ENCODE peak calls at places on chromosomes 13 and 19, in four cellular contexts. X is tibial nerve, E is stomach, H is colonic mucosa. R is an unnamed sample. For H3K4me1, the result is how much of the 10 kb centered on the place peaks cover.

GRCh38 chr13:67402546-67402945 is 172.4 kb upstream of the PCDH9 start:
- DNase-seq in H (no peak), E (no peak), X (no peak), R (no peak)

GRCh38 chr13:21150013-21150412 is 26.3 kb downstream of the SKA3 start:
- DNase-seq in E (no peak), X (no peak), H (no peak), R (no peak)

GRCh38 chr13:21638319-21639282 is 32.3 kb upstream of the FGF9 start:
- DNase-seq in H (peak), X (no peak), E (no peak), R (no peak)

GRCh38 chr13:114055766-114056165 is 76.7 kb downstream of the RASA3 start:
- DNase-seq in E (no peak), X (no peak), H (no peak), R (no peak)

GRCh38 chr13:27969073-27969865 is at the start of gene CDX2:
- DNase-seq in X (no peak), H (peak), E (peak), R (no peak)

GRCh38 chr19:13974073-13974472 is 21.8 kb downstream of the DCAF15 start:
- DNase-seq in E (peak), X (no peak), H (no peak), R (no peak)

GRCh38 chr13:29175245-29175873 is 355.2 kb downstream of the MTUS2 start:
- DNase-seq in X (no peak), H (no peak), E (no peak), R (no peak)

GRCh38 chr13:81017525-81018152 is 676.7 kb upstream of the SPRY2 start:
- DNase-seq in E (no peak), X (no peak), H (no peak), R (no peak)

GRCh38 chr13:29402168-29402621 is 193.3 kb downstream of the SLC7A1 start:
- DNase-seq in H (no peak), X (no peak), E (no peak), R (no peak)

GRCh38 chr13:44549461-44549860 is 26.7 kb downstream of the TSC22D1 start:
- DNase-seq in H (no peak), E (no peak), X (no peak), R (no peak)

GRCh38 chr19:18529782-18530181 is 7.9 kb upstream of the ELL start:
- DNase-seq in E (no peak), H (no peak), X (no peak), R (no peak)

GRCh38 chr13:60335531-60335930 is 61.5 kb upstream of the TDRD3 start:
- DNase-seq in X (no peak), E (no peak), H (no peak), R (no peak)

GRCh38 chr19:58336216-58336615 is 9.4 kb downstream of the ZSCAN22 start:
- DNase-seq in X (no peak), E (no peak), H (no peak), R (no peak)

GRCh38 chr13:23372264-23372905 is 61.1 kb downstream of the SACS start:
- DNase-seq in E (no peak), X (no peak), H (no peak), R (no peak)

GRCh38 chr13:30679483-30680330 is 55.6 kb upstream of the ALOX5AP start:
- DNase-seq in H (no peak), E (no peak), X (no peak), R (no peak)
- TF ChIP-seq CTCF in H (no peak), E (no peak), X (peak), R (peak)

GRCh38 chr19:15442142-15442920 is 7.4 kb downstream of the WIZ start:
- DNase-seq in E (no peak), H (no peak), X (no peak), R (no peak)

GRCh38 chr19:15445227-15445605 is 4.5 kb downstream of the WIZ start:
- DNase-seq in E (no peak), H (no peak), X (no peak), R (no peak)

GRCh38 chr19:15444505-15445226 is 5.1 kb downstream of the WIZ start:
- DNase-seq in X (no peak), E (no peak), H (no peak), R (no peak)

GRCh38 chr19:15443325-15443724 is 6.4 kb downstream of the WIZ start:
- DNase-seq in H (no peak), X (no peak), E (no peak), R (no peak)

DNA sequence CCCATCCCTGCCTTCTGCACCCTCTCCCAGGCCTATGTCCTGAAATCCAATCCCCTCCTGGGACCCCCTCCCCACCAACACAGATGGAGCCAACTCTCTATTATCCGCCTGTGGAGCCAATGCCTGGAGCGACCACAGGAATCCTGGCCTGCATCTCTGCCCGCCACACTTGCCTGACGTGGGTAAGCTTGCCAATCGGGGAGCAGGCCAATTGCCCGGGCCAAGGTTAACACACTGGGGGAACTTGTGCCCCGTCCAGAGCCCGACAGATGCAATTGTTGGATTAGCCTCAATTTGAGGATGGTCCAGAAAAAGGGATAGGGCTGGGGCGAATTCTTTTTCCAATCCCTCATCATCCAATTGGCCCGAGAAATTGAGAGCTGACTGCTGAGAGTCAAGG is 5.9 kb downstream of the WIZ start:
- DNase-seq in E (no peak), H (no peak), X (no peak), R (peak)
- H3K27ac ChIP-seq in E (no peak), H (no peak), X (no peak), R (peak)

DNA sequence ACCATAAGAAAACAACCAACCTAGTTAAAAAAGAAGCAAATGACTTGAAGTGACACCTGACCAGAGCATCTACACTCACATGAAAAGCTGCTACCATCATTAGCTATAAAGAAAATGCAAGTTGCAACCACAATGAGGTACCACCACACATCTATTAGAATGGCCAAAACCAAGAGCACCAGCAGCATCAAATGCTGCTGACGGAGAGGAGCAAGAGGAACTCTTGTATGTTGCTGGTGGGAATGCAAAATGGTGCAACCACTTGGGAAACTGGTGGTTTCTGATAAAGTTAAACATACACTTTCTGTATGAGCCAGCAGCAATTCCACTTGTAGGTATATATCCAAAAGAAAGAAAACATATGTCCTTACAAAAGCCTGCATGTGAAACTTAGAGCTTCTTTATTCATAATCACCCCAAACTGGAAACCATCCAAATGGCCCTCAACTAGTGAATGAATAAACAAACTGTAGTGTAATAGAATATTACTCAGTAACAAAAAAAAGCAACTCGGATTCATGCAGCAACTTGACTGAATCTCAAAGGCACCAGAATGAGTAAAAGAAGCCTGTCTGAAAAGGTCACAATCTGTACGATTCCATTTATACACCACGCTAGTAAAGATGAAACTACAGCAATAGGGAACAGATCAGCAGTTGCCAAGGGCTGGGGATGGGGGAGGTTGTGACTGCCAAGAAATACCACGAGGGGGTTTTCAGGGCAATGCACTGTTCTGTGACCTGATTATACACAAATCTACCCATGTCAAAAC is 60.9 kb upstream of the RANBP3 start:
- DNase-seq in H (no peak), E (no peak), X (no peak), R (no peak)
- H3K4me1 ChIP-seq in H (under half), E (under half), X (under half), R (under half)

GRCh38 chr19:40235238-40236025 is 8.9 kb upstream of the CCNP start:
- DNase-seq in E (no peak), X (no peak), H (no peak), R (no peak)
- TF ChIP-seq CTCF in E (no peak), X (no peak), H (no peak), R (no peak)

GRCh38 chr19:4795400-4795799 is 3.9 kb downstream of the FEM1A start:
- DNase-seq in X (no peak), H (no peak), E (no peak), R (no peak)
- H3K27ac ChIP-seq in X (no peak), H (no peak), E (no peak), R (peak)

GRCh38 chr13:99606322-99607089 is 105.2 kb downstream of the TM9SF2 start:
- DNase-seq in E (peak), H (peak), X (peak), R (peak)
- H3K4me1 ChIP-seq in E (under half), H (under half), X (under half), R (under half)

R was measured in heart right ventricle.